ENCODE peak calls at places on chromosomes 5 and 9, in nine cellular contexts. X is NCI-H1105; P is cardiac fibroblast; H is NK-92 treated with Interleukin-12 subunit alpha and Interleukin-12 subunit beta, amount 100 ng/mL, for 24 hours; S is tibial nerve; W is CD8-positive, alpha-beta T cell; B is GM19239; L is islet precursor cell; C is stimulated activated CD4-positive, alpha-beta T cell treated with anti-CD3 and anti-CD28 coated beads, Interleukin-12 subunit alpha, Interleukin-12 subunit beta, amount 100 ng/mL, for 48 hours. T is an unnamed sample.

GRCh38 chr5:119009131-119009530 is 20.8 kb upstream of the DTWD2 start:
- DNase-seq in X (no peak), P (no peak), H (no peak), S (no peak), W (no peak), B (no peak), L (no peak), C (no peak), T (no peak)

GRCh38 chr5:42591026-42591425 is 165.6 kb upstream of the CCDC152 start:
- DNase-seq in X (no peak), P (peak), H (no peak), S (no peak), W (no peak), B (no peak), L (peak), C (no peak), T (no peak)

GRCh38 chr5:57439601-57440000 is 43.0 kb downstream of the ACTBL2 start:
- DNase-seq in X (no peak), P (no peak), H (no peak), S (no peak), W (no peak), B (no peak), L (no peak), C (no peak), T (no peak)

GRCh38 chr5:131481569-131481968 is 153.5 kb downstream of the RAPGEF6 start:
- DNase-seq in X (no peak), P (no peak), H (no peak), S (no peak), W (no peak), B (no peak), L (no peak), C (no peak), T (peak)

GRCh38 chr5:112957409-112957808 is 19.2 kb upstream of the DCP2 start:
- DNase-seq in X (no peak), P (no peak), H (no peak), S (no peak), W (no peak), B (no peak), L (no peak), C (no peak), T (no peak)

GRCh38 chr5:139451176-139451575 is 11.4 kb downstream of the ECSCR start:
- DNase-seq in X (no peak), P (no peak), H (no peak), S (no peak), W (no peak), B (no peak), L (no peak), C (no peak), T (no peak)

GRCh38 chr5:160656961-160657570 is 194.9 kb downstream of the ATP10B start:
- DNase-seq in X (no peak), P (no peak), H (peak), S (no peak), W (no peak), B (no peak), L (no peak), C (no peak), T (no peak)

GRCh38 chr5:93915142-93915553 is 173.7 kb upstream of the POU5F2 start:
- DNase-seq in X (no peak), P (peak), H (no peak), S (no peak), W (no peak), B (peak), L (no peak), C (no peak), T (peak)

GRCh38 chr5:115179959-115180709 is 10.4 kb upstream of the TRIM36 start:
- DNase-seq in X (peak), P (peak), H (no peak), S (no peak), W (peak), B (peak), L (peak), C (no peak), T (peak)

GRCh38 chr5:141615991-141616715 is 2.6 kb downstream of the DIAPH1 start:
- DNase-seq in X (no peak), P (no peak), H (no peak), S (no peak), W (no peak), B (no peak), L (no peak), C (no peak), T (no peak)

GRCh38 chr9:76200315-76200714 is 193.9 kb downstream of the RFK start:
- DNase-seq in X (no peak), P (peak), H (no peak), S (no peak), W (no peak), B (no peak), L (no peak), C (no peak), T (no peak)

GRCh38 chr9:114465906-114466900 is 39.1 kb downstream of the WHRN start:
- DNase-seq in X (no peak), P (no peak), H (no peak), S (no peak), W (no peak), B (no peak), L (peak), C (no peak), T (no peak)

GRCh38 chr9:13140843-13141592 is 138.5 kb downstream of the MPDZ start:
- DNase-seq in X (no peak), P (peak), H (no peak), S (no peak), W (no peak), B (no peak), L (peak), C (no peak), T (no peak)

GRCh38 chr9:133589454-133590227 is 19.5 kb downstream of the FAM163B start:
- DNase-seq in X (no peak), P (no peak), H (no peak), S (no peak), W (peak), B (no peak), L (no peak), C (peak), T (no peak)

T was measured in GM03348.